ENCODE peak calls at places on chromosomes 2 and 18, in nine cellular contexts. Y, D, G, O, A, T, U, P and Q are unnamed samples.

GRCh38 chr18:13871701-13872100 is 43.6 kb downstream of the MC2R start:
- DNase-seq in Y (no peak), D (no peak), G (no peak), O (no peak), A (no peak), T (no peak), U (no peak), P (no peak), Q (no peak)

GRCh38 chr18:50748243-50749229 is 71.3 kb downstream of the MRO start:
- DNase-seq in Y (no peak), D (no peak), G (no peak), O (no peak), A (no peak), T (no peak), U (no peak), P (no peak), Q (peak; percentile 8)

GRCh38 chr2:9760911-9761228 is 82.4 kb upstream of the TAF1B start:
- DNase-seq in Y (no peak), D (no peak), G (no peak), O (no peak), A (no peak), T (no peak), U (no peak), P (no peak), Q (no peak)

GRCh38 chr18:76875390-76876330 is 53.3 kb downstream of the ZNF236 start:
- DNase-seq in Y (no peak), D (peak; percentile 55), G (no peak), O (peak; percentile 55), A (peak; percentile 46), T (peak; percentile 54), U (peak; percentile 28), P (peak; percentile 59), Q (peak; percentile 72)

GRCh38 chr2:238667008-238667407 is 180.9 kb upstream of the TWIST2 start:
- DNase-seq in Y (no peak), D (peak; percentile 83), G (no peak), O (no peak), A (no peak), T (peak; percentile 99), U (no peak), P (no peak), Q (peak; percentile 32)

GRCh38 chr18:14053661-14054060 is 78.6 kb downstream of the ZNF519 start:
- DNase-seq in Y (no peak), D (no peak), G (no peak), O (no peak), A (no peak), T (no peak), U (no peak), P (no peak), Q (no peak)

GRCh38 chr2:14773696-14774095 is 141.2 kb downstream of the LRATD1 start:
- DNase-seq in Y (no peak), D (no peak), G (no peak), O (no peak), A (no peak), T (no peak), U (no peak), P (no peak), Q (no peak)

GRCh38 chr2:170375192-170375591 is 197.2 kb downstream of the MYO3B start:
- DNase-seq in Y (no peak), D (no peak), G (no peak), O (no peak), A (no peak), T (no peak), U (no peak), P (no peak), Q (no peak)

GRCh38 chr2:67039701-67040100 is 357.4 kb upstream of the ETAA1 start:
- DNase-seq in Y (no peak), D (no peak), G (no peak), O (no peak), A (no peak), T (no peak), U (no peak), P (no peak), Q (peak; percentile 28)

GRCh38 chr18:48228301-48228715 is 180.9 kb downstream of the ZBTB7C start:
- DNase-seq in Y (peak; percentile 88), D (peak; percentile 27), G (peak; percentile 73), O (no peak), A (peak; percentile 39), T (peak; percentile 7), U (no peak), P (peak; percentile 54), Q (no peak)

GRCh38 chr18:31819106-31819924 is 58.6 kb upstream of the SLC25A52 start:
- DNase-seq in Y (no peak), D (peak; percentile 79), G (no peak), O (peak; percentile 44), A (no peak), T (peak; percentile 63), U (peak; percentile 39), P (no peak), Q (peak; percentile 81)

GRCh38 chr2:189412330-189412953 is 28.8 kb upstream of the WDR75 start:
- DNase-seq in Y (no peak), D (peak; percentile 85), G (no peak), O (peak; percentile 53), A (no peak), T (peak; percentile 82), U (peak; percentile 24), P (no peak), Q (peak; percentile 90)

GRCh38 chr2:108396845-108397244 is 19.1 kb downstream of the SULT1C4 start:
- DNase-seq in Y (no peak), D (peak; percentile 70), G (no peak), O (peak; percentile 44), A (no peak), T (peak; percentile 52), U (peak; percentile 8), P (peak; percentile 8), Q (peak; percentile 71)
- TF ChIP-seq CTCF in Y (no peak), D (peak; percentile 55), G (no peak), O (no peak), A (no peak), T (peak; percentile 47), U (peak; percentile 19), P (no peak), Q (peak; percentile 60)

DNA sequence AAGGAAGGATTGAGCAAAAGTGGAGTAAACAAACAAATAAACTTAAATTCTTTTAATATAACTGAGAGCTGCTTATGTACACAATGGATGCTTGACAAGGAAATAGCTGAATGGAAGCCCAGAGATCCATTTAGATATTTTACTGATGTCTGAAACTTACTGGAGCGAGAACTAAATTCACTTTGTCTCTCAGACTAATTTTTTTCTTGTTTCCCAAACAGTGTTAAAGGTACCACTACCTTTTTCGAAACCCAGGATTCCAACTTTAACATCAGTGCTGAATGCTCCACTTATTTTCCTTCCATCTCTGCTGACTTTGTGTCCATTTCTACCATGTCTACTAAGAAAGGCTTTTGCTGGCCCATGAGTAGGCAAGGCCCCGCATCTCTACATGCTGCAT is 4.0 kb downstream of the EFEMP1 start:
- DNase-seq in Y (no peak), D (no peak), G (no peak), O (no peak), A (no peak), T (no peak), U (no peak), P (no peak), Q (no peak)
- H3K4me3 ChIP-seq in Y (no peak overlapping the region), D (no peak overlapping the region), G (no peak overlapping the region), O (no peak overlapping the region), A (no peak overlapping the region), T (no peak overlapping the region), U (no peak overlapping the region), P (no peak overlapping the region), Q (no peak overlapping the region)

DNA sequence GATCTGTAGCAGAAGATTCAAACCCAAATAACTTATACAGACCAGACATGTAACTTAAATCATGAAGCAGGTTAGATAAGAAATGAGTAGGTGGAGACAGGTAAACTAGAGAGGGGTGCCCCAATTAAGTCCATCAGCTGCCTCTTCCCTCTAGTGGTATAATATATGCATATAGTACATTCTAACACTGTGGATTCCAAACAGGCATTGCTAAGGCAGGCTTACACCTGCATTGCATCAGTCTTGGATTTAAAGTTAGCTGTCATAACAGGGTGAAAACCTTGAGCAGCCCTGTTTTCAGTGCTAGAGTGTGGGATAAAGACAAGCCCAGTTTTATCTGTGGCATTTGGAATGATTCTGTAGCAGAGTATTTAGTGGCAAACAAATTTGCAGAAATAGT is 63.4 kb downstream of the NYAP2 start:
- DNase-seq in Y (no peak), D (no peak), G (no peak), O (no peak), A (no peak), T (no peak), U (peak; percentile 41), P (no peak), Q (peak; percentile 45)
- TF ChIP-seq CTCF in Y (no peak), D (no peak), G (no peak), O (no peak), A (no peak), T (no peak), U (no peak), P (no peak), Q (peak; percentile 9)

DNA sequence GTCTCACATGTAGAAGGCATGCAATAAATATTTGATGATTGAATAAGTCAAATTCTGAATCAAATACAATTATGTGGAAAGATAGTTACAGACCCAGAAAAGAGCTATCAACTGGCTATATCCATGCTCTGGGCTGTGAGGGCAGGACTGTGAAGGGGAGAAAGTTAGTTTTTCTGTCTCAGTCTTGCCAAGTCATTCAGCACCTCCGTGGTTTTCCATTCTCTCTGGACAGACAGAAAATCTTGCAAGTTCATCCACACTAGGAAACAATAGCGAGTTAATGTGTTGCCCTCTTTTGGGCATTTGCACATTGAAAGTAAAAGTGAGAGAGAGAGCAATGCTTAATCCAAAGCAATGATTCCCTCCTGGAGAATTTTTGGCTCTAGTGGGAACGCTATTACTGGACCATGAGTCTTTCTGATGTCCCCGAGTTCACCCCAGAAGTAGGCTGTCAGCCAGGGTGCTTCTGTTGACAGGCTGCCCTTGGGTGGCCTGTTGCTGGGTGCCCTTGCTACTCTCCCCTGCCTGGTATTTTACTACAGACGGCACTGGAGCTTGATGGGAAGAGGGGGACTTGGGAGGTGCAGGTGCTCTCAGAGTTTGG is 238.3 kb downstream of the LOXHD1 start:
- DNase-seq in Y (no peak), D (no peak), G (peak; percentile 85), O (no peak), A (no peak), T (no peak), U (no peak), P (no peak), Q (no peak)
- H3K4me3 ChIP-seq in Y (no peak overlapping the region), D (no peak overlapping the region), G (no peak overlapping the region), O (no peak overlapping the region), A (no peak overlapping the region), T (no peak overlapping the region), U (no peak overlapping the region), P (no peak overlapping the region), Q (no peak overlapping the region)